ENCODE peak calls at places on chromosome 4, in five cellular contexts. One of them, this sample, is unnamed. For H3K36me3 and H3K9me3, the result is how much of the 10 kb centered on the place peaks cover.

GRCh38 chr4:80265571-80266266 is 745 bp upstream of the FGF5 start:
- DNase-seq in GM23248: peak
- DNase-seq in small intestine: no peak
- DNase-seq in CD4-positive, alpha-beta memory T cell: no peak
- DNase-seq in CD8-positive, alpha-beta T cell: no peak
- DNase-seq in this sample: no peak

GRCh38 chr4:110270492-110271197 is 72.2 kb upstream of the ELOVL6 start:
- DNase-seq in GM23248: peak
- DNase-seq in small intestine: no peak
- DNase-seq in CD4-positive, alpha-beta memory T cell: no peak
- DNase-seq in CD8-positive, alpha-beta T cell: no peak
- DNase-seq in this sample: no peak

GRCh38 chr4:166239354-166239753 is 366.3 kb downstream of the TLL1 start:
- DNase-seq in GM23248: no peak
- DNase-seq in small intestine: no peak
- DNase-seq in CD4-positive, alpha-beta memory T cell: no peak
- DNase-seq in CD8-positive, alpha-beta T cell: no peak
- DNase-seq in this sample: no peak

GRCh38 chr4:90760059-90760458 is 632.9 kb downstream of the CCSER1 start:
- DNase-seq in GM23248: no peak
- DNase-seq in small intestine: no peak
- DNase-seq in CD4-positive, alpha-beta memory T cell: no peak
- DNase-seq in CD8-positive, alpha-beta T cell: no peak
- DNase-seq in this sample: no peak

GRCh38 chr4:53476232-53477037 is 99.0 kb downstream of the FIP1L1 start:
- DNase-seq in GM23248: peak
- DNase-seq in small intestine: no peak
- DNase-seq in CD4-positive, alpha-beta memory T cell: no peak
- DNase-seq in CD8-positive, alpha-beta T cell: no peak
- DNase-seq in this sample: no peak

GRCh38 chr4:38281416-38282071 is 321.3 kb downstream of the PTTG2 start:
- DNase-seq in GM23248: peak
- DNase-seq in small intestine: peak
- DNase-seq in CD4-positive, alpha-beta memory T cell: no peak
- DNase-seq in CD8-positive, alpha-beta T cell: no peak
- DNase-seq in this sample: no peak

GRCh38 chr4:185734214-185734613 is 77.8 kb downstream of the SORBS2 start:
- DNase-seq in GM23248: no peak
- DNase-seq in small intestine: no peak
- DNase-seq in CD4-positive, alpha-beta memory T cell: no peak
- DNase-seq in CD8-positive, alpha-beta T cell: no peak
- DNase-seq in this sample: no peak

GRCh38 chr4:40189997-40190396 is 6.8 kb upstream of the RHOH start:
- DNase-seq in GM23248: no peak
- DNase-seq in small intestine: no peak
- DNase-seq in CD4-positive, alpha-beta memory T cell: no peak
- DNase-seq in CD8-positive, alpha-beta T cell: no peak
- DNase-seq in this sample: peak

GRCh38 chr4:78131403-78131802 is 74.3 kb downstream of the FRAS1 start:
- DNase-seq in GM23248: peak
- DNase-seq in small intestine: no peak
- DNase-seq in CD4-positive, alpha-beta memory T cell: no peak
- DNase-seq in CD8-positive, alpha-beta T cell: no peak
- DNase-seq in this sample: no peak

GRCh38 chr4:534576-535151 is 35.7 kb downstream of the PIGG start:
- DNase-seq in GM23248: no peak
- DNase-seq in small intestine: no peak
- DNase-seq in CD4-positive, alpha-beta memory T cell: no peak
- DNase-seq in CD8-positive, alpha-beta T cell: no peak
- DNase-seq in this sample: no peak
- H3K36me3 ChIP-seq in GM23248: under half
- H3K36me3 ChIP-seq in small intestine: under half
- H3K36me3 ChIP-seq in CD4-positive, alpha-beta memory T cell: under half
- H3K36me3 ChIP-seq in CD8-positive, alpha-beta T cell: under half
- H3K36me3 ChIP-seq in this sample: under half

DNA sequence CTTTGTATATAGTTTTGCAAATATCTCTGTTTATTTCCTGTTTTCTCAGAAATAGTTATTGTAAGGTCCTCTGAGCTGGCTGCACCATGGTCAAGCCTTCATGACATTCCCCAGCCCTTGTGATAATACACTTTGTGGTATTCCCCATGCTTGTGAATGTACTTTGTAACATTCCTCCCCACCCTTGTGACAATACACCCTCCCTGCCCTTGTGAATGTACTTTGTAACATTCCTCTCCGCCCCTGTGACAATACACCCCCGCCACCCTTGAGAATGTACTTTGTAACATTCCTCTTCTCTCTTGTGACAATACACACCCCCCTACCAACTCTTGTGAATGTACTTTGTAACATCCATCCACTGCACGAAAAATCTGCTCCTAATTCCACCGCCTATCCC is 530.7 kb downstream of the CENPC start:
- DNase-seq in GM23248: no peak
- DNase-seq in small intestine: no peak
- DNase-seq in CD4-positive, alpha-beta memory T cell: no peak
- DNase-seq in CD8-positive, alpha-beta T cell: no peak
- DNase-seq in this sample: peak
- H3K9me3 ChIP-seq in GM23248: under half
- H3K9me3 ChIP-seq in small intestine: under half
- H3K9me3 ChIP-seq in CD4-positive, alpha-beta memory T cell: under half
- H3K9me3 ChIP-seq in CD8-positive, alpha-beta T cell: under half
- H3K9me3 ChIP-seq in this sample: under half

GRCh38 chr4:10074076-10074766 is 42.4 kb downstream of the WDR1 start:
- DNase-seq in GM23248: no peak
- DNase-seq in small intestine: no peak
- DNase-seq in CD4-positive, alpha-beta memory T cell: no peak
- DNase-seq in CD8-positive, alpha-beta T cell: no peak
- DNase-seq in this sample: peak
- H3K36me3 ChIP-seq in GM23248: half or more
- H3K36me3 ChIP-seq in small intestine: under half
- H3K36me3 ChIP-seq in CD4-positive, alpha-beta memory T cell: half or more
- H3K36me3 ChIP-seq in CD8-positive, alpha-beta T cell: half or more
- H3K36me3 ChIP-seq in this sample: under half

DNA sequence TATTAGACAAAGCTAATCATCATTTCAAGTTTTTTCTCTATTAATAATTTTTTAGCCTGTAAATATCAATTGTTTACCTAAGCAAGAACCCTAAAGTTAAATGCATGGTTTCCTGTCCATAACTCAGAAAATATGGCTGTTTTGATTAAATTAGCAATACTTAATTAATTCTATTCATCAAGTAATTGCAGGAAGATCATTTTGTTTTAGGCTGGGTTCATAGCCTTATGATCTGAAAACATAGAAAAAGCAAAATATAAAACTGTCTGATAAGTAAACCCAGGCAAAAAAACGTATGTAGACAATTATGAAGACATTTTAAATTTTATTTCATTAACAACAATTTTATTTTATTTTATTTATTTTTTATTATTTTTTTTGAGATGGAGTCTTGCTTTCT is 219.1 kb downstream of the EVC2 start:
- DNase-seq in GM23248: no peak
- DNase-seq in small intestine: no peak
- DNase-seq in CD4-positive, alpha-beta memory T cell: no peak
- DNase-seq in CD8-positive, alpha-beta T cell: no peak
- DNase-seq in this sample: no peak
- H3K9me3 ChIP-seq in GM23248: under half
- H3K9me3 ChIP-seq in small intestine: under half
- H3K9me3 ChIP-seq in CD4-positive, alpha-beta memory T cell: under half
- H3K9me3 ChIP-seq in CD8-positive, alpha-beta T cell: under half
- H3K9me3 ChIP-seq in this sample: under half

DNA sequence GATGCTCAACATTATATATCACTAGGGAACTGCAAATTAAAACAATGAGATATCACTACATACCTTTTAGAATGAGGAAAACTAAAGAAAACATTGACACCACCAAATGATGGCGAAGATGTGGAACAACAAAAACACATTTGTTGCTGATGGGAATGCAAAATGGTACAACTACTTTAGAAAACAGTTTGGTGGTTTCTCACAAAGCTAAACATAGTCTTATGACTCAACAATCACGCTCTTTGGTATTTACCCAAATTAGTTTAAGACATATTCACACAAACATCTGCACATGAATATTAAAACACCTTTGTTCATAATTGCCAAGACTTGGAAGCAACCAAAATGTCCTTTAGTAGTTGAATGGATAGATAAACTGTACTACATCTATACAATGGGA is 53.2 kb downstream of the USO1 start:
- DNase-seq in GM23248: no peak
- DNase-seq in small intestine: no peak
- DNase-seq in CD4-positive, alpha-beta memory T cell: no peak
- DNase-seq in CD8-positive, alpha-beta T cell: no peak
- DNase-seq in this sample: no peak
- H3K36me3 ChIP-seq in GM23248: half or more
- H3K36me3 ChIP-seq in small intestine: under half
- H3K36me3 ChIP-seq in CD4-positive, alpha-beta memory T cell: under half
- H3K36me3 ChIP-seq in CD8-positive, alpha-beta T cell: under half
- H3K36me3 ChIP-seq in this sample: under half

DNA sequence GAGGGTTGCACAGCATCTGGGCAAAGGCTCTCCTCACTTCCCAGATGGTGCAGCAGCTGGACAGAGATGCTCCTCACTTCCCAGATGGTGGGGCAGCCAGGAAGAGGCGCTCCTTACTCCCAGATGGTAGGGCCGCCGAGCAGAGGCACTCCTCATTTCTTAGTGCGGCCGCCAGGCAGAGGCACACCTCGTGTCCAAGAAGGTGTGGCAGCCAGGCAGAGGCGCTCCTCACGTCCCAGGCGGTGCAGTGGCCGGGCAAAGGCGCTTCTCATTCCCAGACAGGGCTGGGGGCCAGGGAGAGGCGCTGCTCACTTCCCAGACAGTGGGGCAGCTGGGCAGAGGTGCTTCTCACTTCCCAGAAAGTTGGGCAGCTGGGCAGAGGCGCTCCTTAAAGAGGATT is 48.8 kb downstream of the ZNF732 start:
- DNase-seq in GM23248: no peak
- DNase-seq in small intestine: no peak
- DNase-seq in CD4-positive, alpha-beta memory T cell: no peak
- DNase-seq in CD8-positive, alpha-beta T cell: no peak
- DNase-seq in this sample: no peak
- H3K9me3 ChIP-seq in GM23248: under half
- H3K9me3 ChIP-seq in small intestine: under half
- H3K9me3 ChIP-seq in CD4-positive, alpha-beta memory T cell: under half
- H3K9me3 ChIP-seq in CD8-positive, alpha-beta T cell: under half
- H3K9me3 ChIP-seq in this sample: under half

This sample was measured in testis.